ENCODE peak calls at places on chromosome 7, in nine cellular contexts. R, S, O, P, K, W, B, U and I are unnamed samples.

GRCh38 chr7:68770649-68771048 is 827.6 kb upstream of the AUTS2 start:
- DNase-seq in S (no peak), O (no peak), P (no peak), K (peak; percentile 19), B (peak; percentile 60), U (no peak), W (peak; percentile 2), R (no peak), I (no peak)

GRCh38 chr7:1142051-1142635 is 17.9 kb downstream of the ZFAND2A start:
- DNase-seq in P (no peak), R (no peak), K (no peak), S (no peak), U (no peak), O (no peak), B (no peak), W (no peak), I (no peak)

GRCh38 chr7:3943265-3943664 is 642.2 kb downstream of the SDK1 start:
- DNase-seq in K (no peak), S (no peak), R (no peak), P (no peak), W (no peak), U (no peak), O (no peak), B (peak; percentile 26), I (no peak)

GRCh38 chr7:150959739-150960734 is 18.1 kb downstream of the KCNH2 start:
- DNase-seq in P (no peak), O (no peak), K (no peak), U (no peak), R (no peak), S (no peak), W (no peak), B (no peak), I (no peak)

GRCh38 chr7:100013328-100013676 is 2.1 kb upstream of the ZKSCAN1 start:
- DNase-seq in P (no peak), W (no peak), O (no peak), B (no peak), R (no peak), S (no peak), K (no peak), U (no peak), I (no peak)

GRCh38 chr7:121286742-121287699 is 41.8 kb upstream of the WNT16 start:
- DNase-seq in U (no peak), K (no peak), O (no peak), S (no peak), B (no peak), P (no peak), W (no peak), R (peak; percentile 35), I (no peak)

GRCh38 chr7:105131890-105132289 is 117.9 kb downstream of the KMT2E start:
- DNase-seq in U (no peak), B (no peak), S (no peak), R (no peak), O (no peak), P (no peak), W (peak; percentile 50), K (no peak), I (no peak)

GRCh38 chr7:96303686-96304443 is 18.0 kb downstream of the SLC25A13 start:
- DNase-seq in S (no peak), U (no peak), R (peak; percentile 76), B (no peak), P (peak; percentile 39), O (no peak), K (no peak), W (no peak), I (peak; percentile 66)

GRCh38 chr7:140544278-140544896 is 65.1 kb upstream of the MKRN1 start:
- DNase-seq in U (no peak), K (no peak), W (no peak), B (no peak), S (no peak), R (no peak), P (no peak), O (no peak), I (no peak)

GRCh38 chr7:29035044-29035740 is 77.1 kb upstream of the TRIL start:
- DNase-seq in W (no peak), O (peak; percentile 28), P (peak; percentile 38), R (peak; percentile 75), U (no peak), K (no peak), B (no peak), S (no peak), I (no peak)

GRCh38 chr7:18315241-18315640 is 180.3 kb upstream of the HDAC9 start:
- DNase-seq in U (no peak), K (no peak), S (no peak), W (no peak), R (no peak), P (no peak), O (no peak), B (no peak), I (no peak)

GRCh38 chr7:148116195-148116594 is 474.4 kb upstream of the C7orf33 start:
- DNase-seq in U (no peak), O (no peak), W (no peak), R (no peak), P (no peak), B (no peak), S (no peak), K (no peak), I (no peak)

GRCh38 chr7:21996641-21997040 is 50.9 kb upstream of the CDCA7L start:
- DNase-seq in P (no peak), W (no peak), B (no peak), O (no peak), R (peak; percentile 20), K (no peak), U (no peak), S (no peak), I (no peak)

GRCh38 chr7:45084336-45084735 is 4.4 kb downstream of the NACAD start:
- DNase-seq in B (no peak), R (no peak), W (no peak), O (no peak), U (no peak), K (no peak), P (no peak), S (no peak), I (no peak)

GRCh38 chr7:101174322-101174854 is 5.7 kb downstream of the NAT16 start:
- DNase-seq in O (no peak), S (no peak), P (no peak), K (no peak), R (no peak), B (no peak), W (no peak), U (no peak), I (no peak)

GRCh38 chr7:65463184-65463583 is 89.5 kb downstream of the ZNF92 start:
- DNase-seq in S (no peak), R (no peak), K (no peak), P (no peak), B (no peak), O (no peak), W (no peak), U (no peak), I (no peak)

GRCh38 chr7:28708458-28708951 is 249.6 kb downstream of the TRIL start:
- DNase-seq in O (no peak), W (peak; percentile 92), S (no peak), U (no peak), K (no peak), P (no peak), R (no peak), B (peak; percentile 37), I (no peak)

GRCh38 chr7:130995252-130996081 is 261.5 kb upstream of the KLF14 start:
- DNase-seq in P (no peak), U (no peak), S (no peak), O (no peak), K (peak; percentile 61), B (peak; percentile 22), R (no peak), W (no peak), I (no peak)

GRCh38 chr7:76407718-76408117 is 1.8 kb downstream of the SSC4D start:
- DNase-seq in S (no peak), O (no peak), P (no peak), W (no peak), K (no peak), U (no peak), B (no peak), R (no peak), I (no peak)

GRCh38 chr7:32803742-32804141 is 87.8 kb downstream of the KBTBD2 start:
- DNase-seq in O (no peak), S (no peak), B (no peak), K (no peak), P (no peak), U (no peak), W (no peak), R (no peak), I (no peak)

GRCh38 chr7:77563275-77563674 is 26.2 kb downstream of the PTPN12 start:
- DNase-seq in P (no peak), O (no peak), B (no peak), W (no peak), K (no peak), S (no peak), R (no peak), U (no peak), I (no peak)

GRCh38 chr7:94605031-94605430 is 50.9 kb downstream of the SGCE start:
- DNase-seq in U (no peak), R (no peak), W (no peak), S (no peak), K (no peak), O (peak; percentile 24), B (no peak), P (no peak), I (no peak)

GRCh38 chr7:116522247-116522646 is 2.6 kb upstream of the CAV1 start:
- DNase-seq in S (no peak), K (no peak), P (no peak), O (no peak), W (no peak), U (no peak), B (no peak), R (peak; percentile 83), I (no peak)

GRCh38 chr7:11548532-11548931 is 283.5 kb downstream of the THSD7A start:
- DNase-seq in O (no peak), K (no peak), S (no peak), P (no peak), U (no peak), R (no peak), B (no peak), W (no peak), I (no peak)

GRCh38 chr7:140176271-140176701 is 497 bp downstream of the KDM7A start:
- DNase-seq in P (no peak), B (peak; percentile 58), U (peak; percentile 15), O (no peak), S (no peak), K (peak; percentile 27), R (peak; percentile 6), W (no peak), I (no peak)

GRCh38 chr7:74365320-74366022 is 76.3 kb downstream of the CLIP2 start:
- DNase-seq in K (peak; percentile 31), R (peak; percentile 39), U (no peak), S (no peak), W (peak; percentile 80), B (peak; percentile 83), O (no peak), P (peak; percentile 80), I (peak; percentile 100)

GRCh38 chr7:117665393-117665792 is 185.6 kb downstream of the CFTR start:
- DNase-seq in K (no peak), S (no peak), U (no peak), W (no peak), B (no peak), O (no peak), P (no peak), R (peak; percentile 24), I (no peak)

GRCh38 chr7:129101746-129102145 is 42.8 kb upstream of the TSPAN33 start:
- DNase-seq in U (no peak), R (no peak), S (no peak), O (no peak), K (no peak), W (no peak), P (no peak), B (no peak), I (no peak)

GRCh38 chr7:1898628-1899185 is 228.6 kb downstream of the ELFN1 start:
- DNase-seq in O (no peak), B (no peak), S (no peak), K (no peak), P (no peak), U (no peak), R (no peak), W (no peak), I (no peak)

GRCh38 chr7:128791968-128792319 is at the start of gene CCDC136:
- DNase-seq in B (peak; percentile 38), R (peak; percentile 41), S (no peak), K (no peak), W (no peak), U (no peak), P (peak; percentile 37), O (no peak), I (no peak)

GRCh38 chr7:84237533-84238173 is 43.1 kb upstream of the SEMA3A start:
- DNase-seq in S (no peak), W (no peak), U (no peak), R (peak; percentile 94), B (no peak), K (no peak), P (peak; percentile 23), O (peak; percentile 43), I (no peak)